ENCODE peak calls at places on chromosomes 4 and X, in six cellular contexts. One of them, this sample, is unnamed.

GRCh38 chr4:102497986-102498385 is 3.2 kb upstream of the NFKB1 start:
- DNase-seq in tibial nerve: no peak
- DNase-seq in transverse colon: no peak
- DNase-seq in ovary: no peak
- DNase-seq in lower lobe of right lung: no peak
- DNase-seq in lung: no peak
- DNase-seq in this sample: no peak

GRCh38 chrX:119040432-119040831 is 32.4 kb upstream of the CT47C1 start:
- DNase-seq in tibial nerve: no peak
- DNase-seq in transverse colon: no peak
- DNase-seq in ovary: no peak
- DNase-seq in lower lobe of right lung: no peak
- DNase-seq in lung: no peak
- DNase-seq in this sample: no peak

GRCh38 chr4:2685541-2685940 is 70.6 kb downstream of the TNIP2 start:
- DNase-seq in tibial nerve: no peak
- DNase-seq in transverse colon: no peak
- DNase-seq in ovary: no peak
- DNase-seq in lower lobe of right lung: no peak
- DNase-seq in lung: no peak
- DNase-seq in this sample: no peak

GRCh38 chr4:180150818-180151217 is 2092.4 kb upstream of the TENM3 start:
- DNase-seq in tibial nerve: no peak
- DNase-seq in transverse colon: no peak
- DNase-seq in ovary: no peak
- DNase-seq in lower lobe of right lung: no peak
- DNase-seq in lung: no peak
- DNase-seq in this sample: no peak

GRCh38 chr4:10832989-10833635 is 148.5 kb upstream of the CLNK start:
- DNase-seq in tibial nerve: no peak
- DNase-seq in transverse colon: no peak
- DNase-seq in ovary: no peak
- DNase-seq in lower lobe of right lung: no peak
- DNase-seq in lung: no peak
- DNase-seq in this sample: no peak

GRCh38 chr4:153114771-153115321 is 89.4 kb upstream of the TRIM2 start:
- DNase-seq in tibial nerve: no peak
- DNase-seq in transverse colon: no peak
- DNase-seq in ovary: no peak
- DNase-seq in lower lobe of right lung: no peak
- DNase-seq in lung: no peak
- DNase-seq in this sample: no peak

GRCh38 chrX:135737361-135738071 is 24.1 kb downstream of the CT45A1 start:
- DNase-seq in tibial nerve: no peak
- DNase-seq in transverse colon: no peak
- DNase-seq in ovary: no peak
- DNase-seq in lower lobe of right lung: no peak
- DNase-seq in lung: no peak
- DNase-seq in this sample: no peak

GRCh38 chr4:156198511-156198910 is 244.8 kb upstream of the CTSO start:
- DNase-seq in tibial nerve: no peak
- DNase-seq in transverse colon: no peak
- DNase-seq in ovary: no peak
- DNase-seq in lower lobe of right lung: no peak
- DNase-seq in lung: no peak
- DNase-seq in this sample: no peak

GRCh38 chr4:113090954-113091353 is 41.5 kb downstream of the ANK2 start:
- DNase-seq in tibial nerve: no peak
- DNase-seq in transverse colon: no peak
- DNase-seq in ovary: no peak
- DNase-seq in lower lobe of right lung: no peak
- DNase-seq in lung: no peak
- DNase-seq in this sample: no peak

GRCh38 chrX:88988796-88989195 is 241.8 kb downstream of the CPXCR1 start:
- DNase-seq in tibial nerve: no peak
- DNase-seq in transverse colon: no peak
- DNase-seq in ovary: no peak
- DNase-seq in lower lobe of right lung: no peak
- DNase-seq in lung: no peak
- DNase-seq in this sample: no peak

GRCh38 chr4:72983706-72984105 is 85.8 kb downstream of the COX18 start:
- DNase-seq in tibial nerve: no peak
- DNase-seq in transverse colon: no peak
- DNase-seq in ovary: no peak
- DNase-seq in lower lobe of right lung: no peak
- DNase-seq in lung: no peak
- DNase-seq in this sample: no peak

GRCh38 chrX:10507876-10508275 is 112.5 kb downstream of the MID1 start:
- DNase-seq in tibial nerve: no peak
- DNase-seq in transverse colon: no peak
- DNase-seq in ovary: no peak
- DNase-seq in lower lobe of right lung: no peak
- DNase-seq in lung: no peak
- DNase-seq in this sample: no peak

GRCh38 chrX:150856101-150856500 is 42.4 kb downstream of the CD99L2 start:
- DNase-seq in tibial nerve: no peak
- DNase-seq in transverse colon: no peak
- DNase-seq in ovary: no peak
- DNase-seq in lower lobe of right lung: no peak
- DNase-seq in lung: no peak
- DNase-seq in this sample: no peak

GRCh38 chrX:44082829-44083228 is 109.6 kb upstream of the NDP start:
- DNase-seq in tibial nerve: no peak
- DNase-seq in transverse colon: no peak
- DNase-seq in ovary: no peak
- DNase-seq in lower lobe of right lung: no peak
- DNase-seq in lung: no peak
- DNase-seq in this sample: no peak

GRCh38 chr4:17787315-17787714 is 5.9 kb upstream of the FAM184B start:
- DNase-seq in tibial nerve: no peak
- DNase-seq in transverse colon: no peak
- DNase-seq in ovary: no peak
- DNase-seq in lower lobe of right lung: no peak
- DNase-seq in lung: no peak
- DNase-seq in this sample: no peak

GRCh38 chrX:49071877-49072711 is 1.7 kb downstream of the PRAF2 start:
- DNase-seq in tibial nerve: peak; percentile 62
- DNase-seq in transverse colon: peak; percentile 55
- DNase-seq in ovary: peak; percentile 76
- DNase-seq in lower lobe of right lung: peak; percentile 85
- DNase-seq in lung: peak; percentile 85
- DNase-seq in this sample: no peak

GRCh38 chr4:28229092-28229491 is 1368.5 kb downstream of the STIM2 start:
- DNase-seq in tibial nerve: no peak
- DNase-seq in transverse colon: no peak
- DNase-seq in ovary: no peak
- DNase-seq in lower lobe of right lung: no peak
- DNase-seq in lung: no peak
- DNase-seq in this sample: no peak

GRCh38 chr4:185950891-185951290 is 118.1 kb upstream of the TLR3 start:
- DNase-seq in tibial nerve: no peak
- DNase-seq in transverse colon: no peak
- DNase-seq in ovary: no peak
- DNase-seq in lower lobe of right lung: no peak
- DNase-seq in lung: no peak
- DNase-seq in this sample: no peak

DNA sequence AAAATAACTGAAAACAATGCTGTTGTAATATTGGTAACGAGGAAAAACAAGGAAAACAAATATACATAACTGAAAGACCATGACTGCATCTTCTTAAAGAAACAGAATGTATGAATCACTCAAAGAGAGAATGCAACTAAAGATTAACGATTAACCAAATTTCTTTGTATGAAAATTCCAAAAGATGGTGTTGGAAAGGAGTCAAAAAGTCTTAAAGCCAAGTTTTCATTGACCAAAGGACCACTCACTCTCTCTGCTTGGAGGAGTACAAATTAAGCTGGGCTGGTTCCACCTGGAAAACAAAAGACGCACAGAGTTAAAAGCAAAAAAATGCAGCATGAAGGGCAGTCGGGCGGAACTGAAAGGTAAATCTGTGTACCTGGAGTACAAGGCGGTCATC is 1.8 kb downstream of the DCAF12L1 start:
- DNase-seq in tibial nerve: no peak
- DNase-seq in transverse colon: no peak
- DNase-seq in ovary: no peak
- DNase-seq in lower lobe of right lung: no peak
- DNase-seq in lung: no peak
- DNase-seq in this sample: no peak
- H3K4me1 ChIP-seq in tibial nerve: no peaks in the 10 kb centered on the region
- H3K4me1 ChIP-seq in transverse colon: no peaks in the 10 kb centered on the region
- H3K4me1 ChIP-seq in ovary: no peaks in the 10 kb centered on the region
- H3K4me1 ChIP-seq in lower lobe of right lung: no peaks in the 10 kb centered on the region
- H3K4me1 ChIP-seq in lung: peaks cover 4% of the 10 kb centered on the region
- H3K4me1 ChIP-seq in this sample: no peaks in the 10 kb centered on the region

GRCh38 chr4:140046573-140046972 is 107.4 kb downstream of the MAML3 start:
- DNase-seq in tibial nerve: no peak
- DNase-seq in transverse colon: no peak
- DNase-seq in ovary: no peak
- DNase-seq in lower lobe of right lung: no peak
- DNase-seq in lung: no peak
- DNase-seq in this sample: no peak
- H3K27me3 ChIP-seq in tibial nerve: no peaks in the 10 kb centered on the region
- H3K27me3 ChIP-seq in transverse colon: no peaks in the 10 kb centered on the region
- H3K27me3 ChIP-seq in ovary: no peaks in the 10 kb centered on the region
- H3K27me3 ChIP-seq in lower lobe of right lung: no peaks in the 10 kb centered on the region
- H3K27me3 ChIP-seq in lung: no peaks in the 10 kb centered on the region
- H3K27me3 ChIP-seq in this sample: no peaks in the 10 kb centered on the region

GRCh38 chr4:120843840-120844527 is 78.5 kb downstream of the PRDM5 start:
- DNase-seq in tibial nerve: no peak
- DNase-seq in transverse colon: peak; percentile 58
- DNase-seq in ovary: peak; percentile 19
- DNase-seq in lower lobe of right lung: peak; percentile 50
- DNase-seq in lung: no peak
- DNase-seq in this sample: peak; percentile 38

GRCh38 chr4:120850048-120850599 is 72.4 kb downstream of the PRDM5 start:
- DNase-seq in tibial nerve: no peak
- DNase-seq in transverse colon: no peak
- DNase-seq in ovary: no peak
- DNase-seq in lower lobe of right lung: no peak
- DNase-seq in lung: no peak
- DNase-seq in this sample: no peak

GRCh38 chr4:120842046-120842445 is 80.5 kb downstream of the PRDM5 start:
- DNase-seq in tibial nerve: no peak
- DNase-seq in transverse colon: no peak
- DNase-seq in ovary: no peak
- DNase-seq in lower lobe of right lung: no peak
- DNase-seq in lung: no peak
- DNase-seq in this sample: no peak

GRCh38 chr4:120844528-120844921 is 78.0 kb downstream of the PRDM5 start:
- DNase-seq in tibial nerve: no peak
- DNase-seq in transverse colon: no peak
- DNase-seq in ovary: no peak
- DNase-seq in lower lobe of right lung: no peak
- DNase-seq in lung: no peak
- DNase-seq in this sample: no peak

DNA sequence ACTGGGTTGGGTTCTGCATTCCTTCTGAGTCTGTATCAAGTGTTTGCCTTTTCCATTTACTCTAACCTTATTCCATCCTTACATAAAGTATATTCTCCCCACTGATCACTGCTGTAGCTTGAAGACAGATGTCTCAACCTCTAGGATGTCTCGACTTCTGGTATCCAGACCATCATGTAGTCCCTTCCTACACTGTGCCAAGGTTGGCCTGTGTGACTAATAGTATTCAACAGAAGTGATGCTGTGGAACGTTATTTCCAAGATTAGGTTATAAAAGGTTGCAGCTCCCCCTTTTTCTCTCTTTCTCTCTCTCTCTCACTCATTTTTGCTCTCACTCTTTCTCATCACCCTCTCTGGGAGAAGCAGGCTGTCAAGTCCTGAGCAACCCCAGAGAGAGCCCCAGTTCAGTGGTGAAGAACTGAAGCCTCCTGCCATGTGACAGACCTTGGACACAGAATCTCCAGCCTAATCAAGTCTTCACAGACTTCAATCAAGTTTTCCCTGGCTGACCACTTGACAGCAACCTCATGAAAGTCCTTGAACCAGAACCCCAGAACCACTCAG is 75.4 kb downstream of the PRDM5 start:
- DNase-seq in tibial nerve: no peak
- DNase-seq in transverse colon: no peak
- DNase-seq in ovary: no peak
- DNase-seq in lower lobe of right lung: no peak
- DNase-seq in lung: no peak
- DNase-seq in this sample: no peak
- TF ChIP-seq CTCF in tibial nerve: no peak
- TF ChIP-seq CTCF in transverse colon: no peak
- TF ChIP-seq CTCF in ovary: no peak
- TF ChIP-seq CTCF in lower lobe of right lung: no peak
- TF ChIP-seq CTCF in lung: no peak
- TF ChIP-seq CTCF in this sample: no peak

GRCh38 chr4:31518796-31519250 is 798.7 kb downstream of the PCDH7 start:
- DNase-seq in tibial nerve: no peak
- DNase-seq in transverse colon: no peak
- DNase-seq in ovary: no peak
- DNase-seq in lower lobe of right lung: no peak
- DNase-seq in lung: no peak
- DNase-seq in this sample: no peak
- H3K4me1 ChIP-seq in tibial nerve: no peaks in the 10 kb centered on the region
- H3K4me1 ChIP-seq in transverse colon: no peaks in the 10 kb centered on the region
- H3K4me1 ChIP-seq in ovary: no peaks in the 10 kb centered on the region
- H3K4me1 ChIP-seq in lower lobe of right lung: no peaks in the 10 kb centered on the region
- H3K4me1 ChIP-seq in lung: no peaks in the 10 kb centered on the region
- H3K4me1 ChIP-seq in this sample: no peaks in the 10 kb centered on the region

GRCh38 chr4:15689540-15689939 is 7.9 kb downstream of the FAM200B start:
- DNase-seq in tibial nerve: no peak
- DNase-seq in transverse colon: no peak
- DNase-seq in ovary: no peak
- DNase-seq in lower lobe of right lung: no peak
- DNase-seq in lung: no peak
- DNase-seq in this sample: no peak
- H3K27me3 ChIP-seq in tibial nerve: no peaks in the 10 kb centered on the region
- H3K27me3 ChIP-seq in transverse colon: no peaks in the 10 kb centered on the region
- H3K27me3 ChIP-seq in ovary: no peaks in the 10 kb centered on the region
- H3K27me3 ChIP-seq in lower lobe of right lung: no peaks in the 10 kb centered on the region
- H3K27me3 ChIP-seq in lung: no peaks in the 10 kb centered on the region
- H3K27me3 ChIP-seq in this sample: no peaks in the 10 kb centered on the region

DNA sequence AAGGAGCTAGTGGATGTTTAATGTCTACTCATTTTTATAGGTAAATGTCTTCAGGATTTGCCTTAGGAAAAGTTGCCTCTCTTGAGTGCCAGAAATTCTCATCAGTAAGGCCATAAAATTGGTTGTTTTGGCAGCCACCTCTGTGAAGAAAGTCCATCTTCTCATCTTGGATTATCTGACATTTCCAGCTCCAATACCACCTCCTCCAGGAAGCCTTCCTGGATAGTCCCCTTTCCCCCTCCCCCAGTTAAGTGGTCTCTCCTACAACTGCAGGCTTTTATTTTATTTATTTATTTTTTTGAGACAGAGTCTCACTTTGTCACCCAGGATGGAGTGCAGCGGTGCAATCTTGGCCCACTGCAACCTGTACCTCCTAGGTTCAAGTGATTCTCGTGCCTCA is 87.1 kb downstream of the PPP2R2C start:
- DNase-seq in tibial nerve: no peak
- DNase-seq in transverse colon: no peak
- DNase-seq in ovary: no peak
- DNase-seq in lower lobe of right lung: no peak
- DNase-seq in lung: no peak
- DNase-seq in this sample: no peak
- TF ChIP-seq CTCF in tibial nerve: no peak
- TF ChIP-seq CTCF in transverse colon: no peak
- TF ChIP-seq CTCF in ovary: no peak
- TF ChIP-seq CTCF in lower lobe of right lung: no peak
- TF ChIP-seq CTCF in lung: no peak
- TF ChIP-seq CTCF in this sample: no peak

GRCh38 chr4:26823583-26823982 is 37.1 kb upstream of the STIM2 start:
- DNase-seq in tibial nerve: no peak
- DNase-seq in transverse colon: no peak
- DNase-seq in ovary: no peak
- DNase-seq in lower lobe of right lung: no peak
- DNase-seq in lung: no peak
- DNase-seq in this sample: no peak
- H3K4me1 ChIP-seq in tibial nerve: peaks cover 3% of the 10 kb centered on the region
- H3K4me1 ChIP-seq in transverse colon: peaks cover 6% of the 10 kb centered on the region
- H3K4me1 ChIP-seq in ovary: peaks cover 2% of the 10 kb centered on the region
- H3K4me1 ChIP-seq in lower lobe of right lung: peaks cover 18% of the 10 kb centered on the region
- H3K4me1 ChIP-seq in lung: peaks cover 4% of the 10 kb centered on the region
- H3K4me1 ChIP-seq in this sample: peaks cover 11% of the 10 kb centered on the region